ENCODE peak calls at places on chromosomes 11 and 22, in six cellular contexts. Q is HCT116, K is PC-3, G is endothelial cell of umbilical vein, E is OCI-LY7, M is neural progenitor cell. Y is an unnamed sample. For H3K79me2, the result is how much of the 10 kb centered on the place peaks cover.

GRCh38 chr22:48952256-48953102 is 875.2 kb downstream of the BRD1 start:
- DNase-seq in Q (no peak), K (no peak), G (no peak), E (no peak), M (no peak), Y (no peak)

GRCh38 chr22:49349181-49349835 is 478.4 kb downstream of the BRD1 start:
- DNase-seq in Q (no peak), K (no peak), G (no peak), E (no peak), M (no peak), Y (no peak)

GRCh38 chr11:45468265-45468856 is 182.2 kb upstream of the SYT13 start:
- DNase-seq in Q (no peak), K (no peak), G (peak), E (no peak), M (peak), Y (no peak)

GRCh38 chr11:62664405-62665074 is 470 bp downstream of the C11orf98 start:
- DNase-seq in Q (no peak), K (peak), G (no peak), E (peak), M (no peak), Y (no peak)

GRCh38 chr11:42524534-42525227 is 787.1 kb upstream of the API5 start:
- DNase-seq in Q (no peak), K (peak), G (peak), E (peak), M (peak), Y (no peak)

GRCh38 chr11:97948793-97949192 is 1072.0 kb upstream of the CNTN5 start:
- DNase-seq in Q (no peak), K (no peak), G (no peak), E (no peak), M (no peak), Y (no peak)

GRCh38 chr11:133957926-133958325 is 1.2 kb upstream of the IGSF9B start:
- DNase-seq in Q (no peak), K (no peak), G (no peak), E (no peak), M (no peak), Y (no peak)

GRCh38 chr11:12631651-12632050 is 42.6 kb upstream of the TEAD1 start:
- DNase-seq in Q (no peak), K (no peak), G (no peak), E (no peak), M (no peak), Y (no peak)

GRCh38 chr22:45600791-45601730 is 70.6 kb upstream of the ATXN10 start:
- DNase-seq in Q (no peak), K (no peak), G (no peak), E (no peak), M (no peak), Y (no peak)

GRCh38 chr11:118171274-118172062 is 5.0 kb downstream of the SCN2B start:
- DNase-seq in Q (no peak), K (peak), G (peak), E (peak), M (peak), Y (no peak)

GRCh38 chr11:64219354-64219684 is 6.7 kb downstream of the TRPT1 start:
- DNase-seq in Q (no peak), K (no peak), G (no peak), E (no peak), M (no peak), Y (no peak)

GRCh38 chr11:119336744-119337469 is 2.6 kb downstream of the RNF26 start:
- DNase-seq in Q (no peak), K (no peak), G (no peak), E (no peak), M (no peak), Y (no peak)

GRCh38 chr22:25199726-25200520 is at the start of gene CRYBB3:
- DNase-seq in Q (no peak), K (no peak), G (no peak), E (no peak), M (peak), Y (no peak)

GRCh38 chr11:58998480-58999290 is 59.4 kb downstream of the GLYATL1 start:
- DNase-seq in Q (no peak), K (no peak), G (no peak), E (no peak), M (no peak), Y (no peak)

GRCh38 chr11:68956547-68957254 is 24.1 kb downstream of the MRGPRD start:
- DNase-seq in Q (no peak), K (no peak), G (no peak), E (no peak), M (no peak), Y (no peak)

GRCh38 chr11:975824-976223 is 50.2 kb downstream of the AP2A2 start:
- DNase-seq in Q (no peak), K (no peak), G (peak), E (peak), M (peak), Y (no peak)

GRCh38 chr22:48960576-48960975 is 867.1 kb downstream of the BRD1 start:
- DNase-seq in Q (no peak), K (no peak), G (no peak), E (no peak), M (no peak), Y (no peak)

GRCh38 chr22:50500452-50500851 is 7.0 kb downstream of the LMF2 start:
- DNase-seq in Q (no peak), K (no peak), G (no peak), E (no peak), M (no peak), Y (no peak)

GRCh38 chr11:57787920-57788716 is 26.5 kb downstream of the CTNND1 start:
- DNase-seq in Q (no peak), K (no peak), G (no peak), E (no peak), M (peak), Y (peak)

GRCh38 chr22:28018461-28018927 is 99.4 kb upstream of the PITPNB start:
- DNase-seq in Q (no peak), K (no peak), G (no peak), E (no peak), M (no peak), Y (no peak)

GRCh38 chr11:113447621-113448310 is 27.4 kb downstream of the DRD2 start:
- DNase-seq in Q (no peak), K (peak), G (no peak), E (no peak), M (no peak), Y (peak)

GRCh38 chr11:118010738-118011461 is 24.7 kb downstream of the IL10RA start:
- DNase-seq in Q (no peak), K (no peak), G (no peak), E (peak), M (no peak), Y (no peak)

GRCh38 chr11:86696004-86696403 is 23.6 kb upstream of the ME3 start:
- DNase-seq in Q (peak), K (peak), G (peak), E (no peak), M (no peak), Y (peak)

GRCh38 chr11:109641549-109641948 is 219.6 kb downstream of the C11orf87 start:
- DNase-seq in Q (no peak), K (peak), G (no peak), E (no peak), M (peak), Y (no peak)

GRCh38 chr11:1915795-1916131 is 3.7 kb upstream of the TNNT3 start:
- DNase-seq in Q (no peak), K (no peak), G (no peak), E (no peak), M (no peak), Y (no peak)

GRCh38 chr11:117925198-117925925 is 3.8 kb downstream of the TMPRSS13 start:
- DNase-seq in Q (no peak), K (no peak), G (no peak), E (no peak), M (no peak), Y (no peak)

GRCh38 chr22:38030311-38031133 is 26.7 kb upstream of the PICK1 start:
- DNase-seq in Q (no peak), K (no peak), G (no peak), E (no peak), M (peak), Y (no peak)

GRCh38 chr11:73939096-73939495 is 11.7 kb upstream of the DNAJB13 start:
- DNase-seq in Q (no peak), K (peak), G (no peak), E (no peak), M (no peak), Y (no peak)

GRCh38 chr11:92948116-92948515 is 21.3 kb upstream of the MTNR1B start:
- DNase-seq in Q (no peak), K (no peak), G (no peak), E (no peak), M (no peak), Y (no peak)

GRCh38 chr11:31687256-31687655 is 123.9 kb downstream of the PAX6 start:
- DNase-seq in Q (no peak), K (peak), G (no peak), E (no peak), M (no peak), Y (no peak)

GRCh38 chr11:64484308-64485061 is 106.5 kb upstream of the SLC22A12 start:
- DNase-seq in Q (no peak), K (no peak), G (no peak), E (no peak), M (no peak), Y (no peak)

GRCh38 chr11:66068923-66069714 is 953 bp upstream of the PACS1 start:
- DNase-seq in Q (no peak), K (peak), G (peak), E (peak), M (no peak), Y (no peak)

GRCh38 chr22:20946080-20946986 is 20.7 kb upstream of the AIFM3 start:
- DNase-seq in Q (no peak), K (peak), G (peak), E (no peak), M (no peak), Y (no peak)

GRCh38 chr11:2251138-2251537 is 19.2 kb downstream of the ASCL2 start:
- DNase-seq in Q (no peak), K (no peak), G (no peak), E (no peak), M (no peak), Y (no peak)

GRCh38 chr11:112584674-112585073 is 324.0 kb upstream of the PLET1 start:
- DNase-seq in Q (no peak), K (peak), G (no peak), E (peak), M (peak), Y (no peak)

GRCh38 chr11:119115484-119116234 is 5.7 kb upstream of the HINFP start:
- DNase-seq in Q (no peak), K (no peak), G (no peak), E (no peak), M (no peak), Y (no peak)

GRCh38 chr22:42895541-42895981 is 38.5 kb upstream of the ARFGAP3 start:
- DNase-seq in Q (no peak), K (no peak), G (no peak), E (no peak), M (no peak), Y (no peak)

GRCh38 chr11:58963551-58964075 is 24.3 kb downstream of the GLYATL1 start:
- DNase-seq in Q (no peak), K (no peak), G (no peak), E (no peak), M (peak), Y (peak)

GRCh38 chr11:3641701-3642070 is at the start of gene ART5:
- DNase-seq in Q (no peak), K (no peak), G (no peak), E (no peak), M (no peak), Y (no peak)
- H3K79me2 ChIP-seq in Q (under half), K (under half), G (under half), E (under half), M (under half), Y (under half)

DNA sequence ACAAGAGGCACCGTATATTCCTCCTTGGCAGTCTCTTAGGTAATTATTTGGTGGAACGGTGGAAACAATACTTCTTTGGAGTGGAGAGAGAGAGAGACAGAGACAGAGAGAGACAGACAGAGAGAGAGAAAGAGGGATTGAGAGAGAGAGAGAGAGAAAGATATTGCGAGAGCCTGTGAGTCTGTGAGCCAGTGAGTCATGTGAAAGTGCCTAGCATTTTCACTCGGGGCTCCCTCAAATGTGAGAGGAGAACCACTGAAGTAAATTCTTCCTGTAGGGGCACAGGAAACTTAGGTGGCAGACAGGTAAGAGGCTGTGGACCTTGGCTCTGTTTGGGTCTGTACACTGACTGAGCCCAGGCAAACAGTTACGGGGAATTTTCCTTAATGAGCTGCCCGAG is 31.6 kb upstream of the SNX19 start:
- DNase-seq in Q (no peak), K (no peak), G (no peak), E (no peak), M (no peak), Y (no peak)
- H2AFZ ChIP-seq in Q (no peak), K (no peak), G (no peak), E (no peak), M (peak), Y (peak)

GRCh38 chr11:125680747-125681146 is at the start of gene ACRV1:
- DNase-seq in Q (no peak), K (no peak), G (no peak), E (no peak), M (no peak), Y (no peak)

GRCh38 chr11:125675196-125675595 is 5.5 kb downstream of the ACRV1 start:
- DNase-seq in Q (no peak), K (no peak), G (peak), E (no peak), M (no peak), Y (no peak)

GRCh38 chr11:125679837-125680236 is 810 bp downstream of the ACRV1 start:
- DNase-seq in Q (no peak), K (no peak), G (no peak), E (no peak), M (no peak), Y (no peak)

GRCh38 chr11:125674210-125674609 is 6.4 kb downstream of the ACRV1 start:
- DNase-seq in Q (no peak), K (no peak), G (peak), E (no peak), M (no peak), Y (no peak)

GRCh38 chr11:125679397-125679796 is 1.2 kb downstream of the ACRV1 start:
- DNase-seq in Q (peak), K (peak), G (peak), E (peak), M (no peak), Y (no peak)
- TF ChIP-seq CTCF in Q (no peak), K (peak), G (peak), E (peak), M (peak), Y (no peak)

DNA sequence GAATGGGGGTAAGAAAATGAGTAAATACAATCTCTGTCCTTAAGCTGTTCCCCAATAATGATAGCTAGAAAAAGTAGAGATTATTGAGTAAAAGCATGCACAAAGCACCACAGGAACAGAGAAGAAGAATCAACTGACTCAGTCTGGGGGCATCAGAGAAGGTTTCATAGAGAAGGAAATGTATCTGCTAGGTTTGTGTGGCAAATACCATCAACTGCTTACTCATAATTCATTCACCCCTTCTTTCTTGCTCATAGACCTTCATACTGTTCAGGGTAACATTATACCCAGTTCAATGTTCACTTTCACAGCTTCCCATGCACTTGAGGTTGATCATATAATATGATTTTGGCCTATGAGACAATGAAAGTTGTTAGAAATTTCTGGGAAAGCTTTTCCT is 85.2 kb upstream of the SCUBE2 start:
- DNase-seq in Q (no peak), K (no peak), G (no peak), E (no peak), M (no peak), Y (no peak)
- H3K79me2 ChIP-seq in Q (under half), K (under half), G (under half), E (under half), M (under half), Y (under half)

Y was measured in keratinocyte.